ENCODE peak calls at places on chromosomes 7 and 10, in eight cellular contexts. One of them, this sample, is unnamed.

GRCh38 chr7:128812514-128813168 is 17.6 kb upstream of the FLNC start:
- DNase-seq in CD4-positive, alpha-beta T cell: no peak
- DNase-seq in EH: peak
- DNase-seq in body of pancreas: peak
- DNase-seq in mesenchymal stem cell: no peak
- DNase-seq in activated CD4-positive, alpha-beta T cell treated with anti-CD3 and anti-CD28 coated beads, Interleukin-2, amount 50 U/mL, for 4 hours: no peak
- DNase-seq in posterior vena cava: peak
- DNase-seq in heart left ventricle: no peak
- DNase-seq in this sample: peak

GRCh38 chr7:109094-109493 is 83.3 kb upstream of the FAM20C start:
- DNase-seq in heart left ventricle: no peak
- DNase-seq in mesenchymal stem cell: no peak
- DNase-seq in EH: no peak
- DNase-seq in posterior vena cava: peak
- DNase-seq in body of pancreas: no peak
- DNase-seq in activated CD4-positive, alpha-beta T cell treated with anti-CD3 and anti-CD28 coated beads, Interleukin-2, amount 50 U/mL, for 4 hours: no peak
- DNase-seq in CD4-positive, alpha-beta T cell: no peak
- DNase-seq in this sample: no peak

GRCh38 chr7:26117142-26117807 is 34.7 kb upstream of the NFE2L3 start:
- DNase-seq in body of pancreas: no peak
- DNase-seq in posterior vena cava: no peak
- DNase-seq in EH: no peak
- DNase-seq in mesenchymal stem cell: no peak
- DNase-seq in activated CD4-positive, alpha-beta T cell treated with anti-CD3 and anti-CD28 coated beads, Interleukin-2, amount 50 U/mL, for 4 hours: no peak
- DNase-seq in CD4-positive, alpha-beta T cell: no peak
- DNase-seq in heart left ventricle: no peak
- DNase-seq in this sample: peak

GRCh38 chr7:130910949-130911944 is 177.2 kb upstream of the KLF14 start:
- DNase-seq in CD4-positive, alpha-beta T cell: no peak
- DNase-seq in activated CD4-positive, alpha-beta T cell treated with anti-CD3 and anti-CD28 coated beads, Interleukin-2, amount 50 U/mL, for 4 hours: no peak
- DNase-seq in posterior vena cava: no peak
- DNase-seq in mesenchymal stem cell: peak
- DNase-seq in heart left ventricle: no peak
- DNase-seq in EH: peak
- DNase-seq in body of pancreas: no peak
- DNase-seq in this sample: peak

GRCh38 chr10:8369666-8370065 is 315.2 kb downstream of the GATA3 start:
- DNase-seq in body of pancreas: no peak
- DNase-seq in EH: no peak
- DNase-seq in mesenchymal stem cell: no peak
- DNase-seq in posterior vena cava: no peak
- DNase-seq in heart left ventricle: no peak
- DNase-seq in activated CD4-positive, alpha-beta T cell treated with anti-CD3 and anti-CD28 coated beads, Interleukin-2, amount 50 U/mL, for 4 hours: no peak
- DNase-seq in CD4-positive, alpha-beta T cell: no peak
- DNase-seq in this sample: no peak

GRCh38 chr7:10793995-10794780 is 179.5 kb upstream of the PHF14 start:
- DNase-seq in heart left ventricle: no peak
- DNase-seq in EH: no peak
- DNase-seq in posterior vena cava: no peak
- DNase-seq in body of pancreas: no peak
- DNase-seq in CD4-positive, alpha-beta T cell: no peak
- DNase-seq in mesenchymal stem cell: no peak
- DNase-seq in activated CD4-positive, alpha-beta T cell treated with anti-CD3 and anti-CD28 coated beads, Interleukin-2, amount 50 U/mL, for 4 hours: no peak
- DNase-seq in this sample: no peak

GRCh38 chr10:59088912-59089573 is 87.4 kb upstream of the PHYHIPL start:
- DNase-seq in body of pancreas: no peak
- DNase-seq in heart left ventricle: no peak
- DNase-seq in EH: no peak
- DNase-seq in posterior vena cava: no peak
- DNase-seq in CD4-positive, alpha-beta T cell: no peak
- DNase-seq in activated CD4-positive, alpha-beta T cell treated with anti-CD3 and anti-CD28 coated beads, Interleukin-2, amount 50 U/mL, for 4 hours: no peak
- DNase-seq in mesenchymal stem cell: no peak
- DNase-seq in this sample: no peak

GRCh38 chr7:4878336-4879335 is 4.9 kb downstream of the RADIL start:
- DNase-seq in CD4-positive, alpha-beta T cell: no peak
- DNase-seq in heart left ventricle: no peak
- DNase-seq in activated CD4-positive, alpha-beta T cell treated with anti-CD3 and anti-CD28 coated beads, Interleukin-2, amount 50 U/mL, for 4 hours: no peak
- DNase-seq in posterior vena cava: peak
- DNase-seq in EH: peak
- DNase-seq in body of pancreas: no peak
- DNase-seq in mesenchymal stem cell: no peak
- DNase-seq in this sample: no peak

GRCh38 chr10:118692911-118693310 is 61.9 kb downstream of the CACUL1 start:
- DNase-seq in mesenchymal stem cell: peak
- DNase-seq in body of pancreas: no peak
- DNase-seq in CD4-positive, alpha-beta T cell: no peak
- DNase-seq in posterior vena cava: no peak
- DNase-seq in EH: peak
- DNase-seq in activated CD4-positive, alpha-beta T cell treated with anti-CD3 and anti-CD28 coated beads, Interleukin-2, amount 50 U/mL, for 4 hours: no peak
- DNase-seq in heart left ventricle: no peak
- DNase-seq in this sample: no peak

GRCh38 chr7:139745330-139746143 is 32.3 kb downstream of the HIPK2 start:
- DNase-seq in activated CD4-positive, alpha-beta T cell treated with anti-CD3 and anti-CD28 coated beads, Interleukin-2, amount 50 U/mL, for 4 hours: no peak
- DNase-seq in heart left ventricle: no peak
- DNase-seq in mesenchymal stem cell: peak
- DNase-seq in CD4-positive, alpha-beta T cell: no peak
- DNase-seq in posterior vena cava: no peak
- DNase-seq in EH: peak
- DNase-seq in body of pancreas: no peak
- DNase-seq in this sample: peak

GRCh38 chr7:30260246-30260768 is 24.1 kb upstream of the ZNRF2 start:
- DNase-seq in activated CD4-positive, alpha-beta T cell treated with anti-CD3 and anti-CD28 coated beads, Interleukin-2, amount 50 U/mL, for 4 hours: no peak
- DNase-seq in body of pancreas: no peak
- DNase-seq in mesenchymal stem cell: no peak
- DNase-seq in CD4-positive, alpha-beta T cell: no peak
- DNase-seq in posterior vena cava: no peak
- DNase-seq in heart left ventricle: no peak
- DNase-seq in EH: no peak
- DNase-seq in this sample: no peak

GRCh38 chr7:94400643-94401042 is 5.9 kb downstream of the COL1A2 start:
- DNase-seq in activated CD4-positive, alpha-beta T cell treated with anti-CD3 and anti-CD28 coated beads, Interleukin-2, amount 50 U/mL, for 4 hours: no peak
- DNase-seq in CD4-positive, alpha-beta T cell: no peak
- DNase-seq in posterior vena cava: no peak
- DNase-seq in heart left ventricle: no peak
- DNase-seq in mesenchymal stem cell: no peak
- DNase-seq in body of pancreas: no peak
- DNase-seq in EH: peak
- DNase-seq in this sample: no peak

GRCh38 chr10:124033887-124034218 is 59.5 kb downstream of the CHST15 start:
- DNase-seq in CD4-positive, alpha-beta T cell: no peak
- DNase-seq in body of pancreas: no peak
- DNase-seq in heart left ventricle: no peak
- DNase-seq in EH: no peak
- DNase-seq in mesenchymal stem cell: no peak
- DNase-seq in posterior vena cava: no peak
- DNase-seq in activated CD4-positive, alpha-beta T cell treated with anti-CD3 and anti-CD28 coated beads, Interleukin-2, amount 50 U/mL, for 4 hours: no peak
- DNase-seq in this sample: no peak

GRCh38 chr10:103545771-103546281 is 52.3 kb downstream of the NEURL1 start:
- DNase-seq in CD4-positive, alpha-beta T cell: no peak
- DNase-seq in mesenchymal stem cell: no peak
- DNase-seq in body of pancreas: peak
- DNase-seq in heart left ventricle: no peak
- DNase-seq in EH: no peak
- DNase-seq in posterior vena cava: peak
- DNase-seq in activated CD4-positive, alpha-beta T cell treated with anti-CD3 and anti-CD28 coated beads, Interleukin-2, amount 50 U/mL, for 4 hours: no peak
- DNase-seq in this sample: peak

GRCh38 chr7:32179567-32179966 is 109.4 kb upstream of the PDE1C start:
- DNase-seq in EH: peak
- DNase-seq in body of pancreas: no peak
- DNase-seq in posterior vena cava: no peak
- DNase-seq in CD4-positive, alpha-beta T cell: no peak
- DNase-seq in mesenchymal stem cell: peak
- DNase-seq in heart left ventricle: no peak
- DNase-seq in activated CD4-positive, alpha-beta T cell treated with anti-CD3 and anti-CD28 coated beads, Interleukin-2, amount 50 U/mL, for 4 hours: no peak
- DNase-seq in this sample: no peak

GRCh38 chr10:12655940-12656339 is 306.6 kb downstream of the CAMK1D start:
- DNase-seq in CD4-positive, alpha-beta T cell: no peak
- DNase-seq in mesenchymal stem cell: no peak
- DNase-seq in posterior vena cava: no peak
- DNase-seq in heart left ventricle: no peak
- DNase-seq in EH: no peak
- DNase-seq in activated CD4-positive, alpha-beta T cell treated with anti-CD3 and anti-CD28 coated beads, Interleukin-2, amount 50 U/mL, for 4 hours: no peak
- DNase-seq in body of pancreas: no peak
- DNase-seq in this sample: no peak

GRCh38 chr10:97676770-97677581 is 10.1 kb downstream of the AVPI1 start:
- DNase-seq in mesenchymal stem cell: peak
- DNase-seq in posterior vena cava: no peak
- DNase-seq in body of pancreas: peak
- DNase-seq in activated CD4-positive, alpha-beta T cell treated with anti-CD3 and anti-CD28 coated beads, Interleukin-2, amount 50 U/mL, for 4 hours: peak
- DNase-seq in heart left ventricle: no peak
- DNase-seq in CD4-positive, alpha-beta T cell: peak
- DNase-seq in EH: peak
- DNase-seq in this sample: peak

GRCh38 chr10:30166929-30167328 is 107.5 kb upstream of the JCAD start:
- DNase-seq in EH: no peak
- DNase-seq in posterior vena cava: no peak
- DNase-seq in activated CD4-positive, alpha-beta T cell treated with anti-CD3 and anti-CD28 coated beads, Interleukin-2, amount 50 U/mL, for 4 hours: no peak
- DNase-seq in CD4-positive, alpha-beta T cell: no peak
- DNase-seq in heart left ventricle: no peak
- DNase-seq in mesenchymal stem cell: no peak
- DNase-seq in body of pancreas: no peak
- DNase-seq in this sample: no peak

GRCh38 chr7:158043461-158044155 is 544.0 kb downstream of the PTPRN2 start:
- DNase-seq in CD4-positive, alpha-beta T cell: no peak
- DNase-seq in body of pancreas: peak
- DNase-seq in EH: no peak
- DNase-seq in posterior vena cava: peak
- DNase-seq in heart left ventricle: no peak
- DNase-seq in activated CD4-positive, alpha-beta T cell treated with anti-CD3 and anti-CD28 coated beads, Interleukin-2, amount 50 U/mL, for 4 hours: no peak
- DNase-seq in mesenchymal stem cell: no peak
- DNase-seq in this sample: no peak

GRCh38 chr7:48083114-48083830 is 5.8 kb upstream of the UPP1 start:
- DNase-seq in activated CD4-positive, alpha-beta T cell treated with anti-CD3 and anti-CD28 coated beads, Interleukin-2, amount 50 U/mL, for 4 hours: no peak
- DNase-seq in CD4-positive, alpha-beta T cell: no peak
- DNase-seq in mesenchymal stem cell: peak
- DNase-seq in body of pancreas: no peak
- DNase-seq in EH: peak
- DNase-seq in posterior vena cava: no peak
- DNase-seq in heart left ventricle: no peak
- DNase-seq in this sample: no peak

GRCh38 chr10:84008878-84009277 is 130.4 kb upstream of the GHITM start:
- DNase-seq in heart left ventricle: no peak
- DNase-seq in activated CD4-positive, alpha-beta T cell treated with anti-CD3 and anti-CD28 coated beads, Interleukin-2, amount 50 U/mL, for 4 hours: no peak
- DNase-seq in EH: peak
- DNase-seq in posterior vena cava: no peak
- DNase-seq in CD4-positive, alpha-beta T cell: no peak
- DNase-seq in mesenchymal stem cell: no peak
- DNase-seq in body of pancreas: no peak
- DNase-seq in this sample: peak

GRCh38 chr10:11223081-11223480 is 205.4 kb downstream of the CELF2 start:
- DNase-seq in EH: no peak
- DNase-seq in posterior vena cava: no peak
- DNase-seq in mesenchymal stem cell: no peak
- DNase-seq in CD4-positive, alpha-beta T cell: no peak
- DNase-seq in activated CD4-positive, alpha-beta T cell treated with anti-CD3 and anti-CD28 coated beads, Interleukin-2, amount 50 U/mL, for 4 hours: no peak
- DNase-seq in body of pancreas: no peak
- DNase-seq in heart left ventricle: no peak
- DNase-seq in this sample: no peak

GRCh38 chr7:124915242-124915641 is 14.4 kb downstream of the POT1 start:
- DNase-seq in posterior vena cava: no peak
- DNase-seq in activated CD4-positive, alpha-beta T cell treated with anti-CD3 and anti-CD28 coated beads, Interleukin-2, amount 50 U/mL, for 4 hours: no peak
- DNase-seq in mesenchymal stem cell: no peak
- DNase-seq in body of pancreas: no peak
- DNase-seq in CD4-positive, alpha-beta T cell: no peak
- DNase-seq in EH: no peak
- DNase-seq in heart left ventricle: no peak
- DNase-seq in this sample: no peak

GRCh38 chr7:151038951-151039849 is 9.1 kb upstream of the ASIC3 start:
- DNase-seq in mesenchymal stem cell: peak
- DNase-seq in activated CD4-positive, alpha-beta T cell treated with anti-CD3 and anti-CD28 coated beads, Interleukin-2, amount 50 U/mL, for 4 hours: peak
- DNase-seq in posterior vena cava: peak
- DNase-seq in EH: peak
- DNase-seq in body of pancreas: peak
- DNase-seq in CD4-positive, alpha-beta T cell: no peak
- DNase-seq in heart left ventricle: peak
- DNase-seq in this sample: peak

GRCh38 chr7:111356941-111357340 is 205.4 kb downstream of the IMMP2L start:
- DNase-seq in activated CD4-positive, alpha-beta T cell treated with anti-CD3 and anti-CD28 coated beads, Interleukin-2, amount 50 U/mL, for 4 hours: no peak
- DNase-seq in body of pancreas: no peak
- DNase-seq in heart left ventricle: no peak
- DNase-seq in EH: peak
- DNase-seq in CD4-positive, alpha-beta T cell: no peak
- DNase-seq in posterior vena cava: no peak
- DNase-seq in mesenchymal stem cell: peak
- DNase-seq in this sample: no peak

GRCh38 chr10:6091630-6092029 is 2.8 kb downstream of the RBM17 start:
- DNase-seq in heart left ventricle: no peak
- DNase-seq in activated CD4-positive, alpha-beta T cell treated with anti-CD3 and anti-CD28 coated beads, Interleukin-2, amount 50 U/mL, for 4 hours: no peak
- DNase-seq in CD4-positive, alpha-beta T cell: no peak
- DNase-seq in mesenchymal stem cell: no peak
- DNase-seq in body of pancreas: no peak
- DNase-seq in EH: peak
- DNase-seq in posterior vena cava: no peak
- DNase-seq in this sample: no peak